ENCODE peak calls at places on chromosomes 1 and 21, in ten cellular contexts. A is esophagus muscularis mucosa, O is choroid plexus epithelial cell, Y is fibroblast of lung, X is IMR-90, B is left ventricle myocardium inferior, L is adrenal gland, D is GM23338, S is lower lobe of right lung, T is cardiac fibroblast. P is an unnamed sample.

GRCh38 chr1:247054992-247055415 is 23.6 kb downstream of the ZNF670 start:
- DNase-seq in T (peak), A (no peak), D (no peak), B (no peak), O (peak), L (no peak), Y (peak), X (peak), S (no peak), P (peak)

GRCh38 chr21:25456672-25457071 is 150.6 kb downstream of the MRPL39 start:
- DNase-seq in L (no peak), T (peak), D (no peak), O (peak), S (no peak), A (no peak), B (no peak), X (peak), Y (peak), P (peak)

GRCh38 chr1:165958306-165958705 is 130.9 kb downstream of the UCK2 start:
- DNase-seq in L (no peak), D (no peak), S (no peak), B (no peak), X (no peak), T (no peak), O (no peak), Y (no peak), A (peak), P (no peak)

GRCh38 chr1:109827466-109827865 is 63.7 kb upstream of the EPS8L3 start:
- DNase-seq in O (no peak), A (no peak), B (no peak), X (no peak), T (no peak), D (no peak), L (peak), Y (no peak), S (no peak), P (peak)

GRCh38 chr1:58434587-58434986 is 111.9 kb downstream of the OMA1 start:
- DNase-seq in S (no peak), X (no peak), L (no peak), A (no peak), B (no peak), O (no peak), T (no peak), Y (no peak), D (no peak), P (no peak)

GRCh38 chr1:29683472-29683871 is 447.1 kb downstream of the PTPRU start:
- DNase-seq in D (no peak), O (no peak), T (no peak), Y (no peak), S (no peak), X (no peak), B (no peak), A (no peak), L (no peak), P (no peak)

GRCh38 chr1:39568208-39568607 is 8.4 kb downstream of the PABPC4 start:
- DNase-seq in A (no peak), X (no peak), L (no peak), O (no peak), B (no peak), T (no peak), Y (no peak), S (no peak), D (no peak), P (no peak)

GRCh38 chr1:221611930-221612777 is 129.7 kb downstream of the DUSP10 start:
- DNase-seq in X (peak), B (peak), T (peak), O (peak), S (no peak), L (peak), Y (peak), A (no peak), D (no peak), P (peak)

GRCh38 chr1:196774195-196774594 is 445 bp upstream of the CFHR3 start:
- DNase-seq in L (no peak), O (no peak), T (no peak), B (no peak), D (no peak), X (no peak), Y (no peak), S (no peak), A (no peak), P (no peak)

GRCh38 chr1:41789616-41790330 is 128.9 kb downstream of the HIVEP3 start:
- DNase-seq in O (no peak), T (no peak), B (no peak), D (no peak), L (no peak), X (no peak), Y (no peak), S (no peak), A (no peak), P (no peak)

GRCh38 chr1:68570859-68571258 is 74.0 kb upstream of the DEPDC1 start:
- DNase-seq in O (peak), S (no peak), X (no peak), B (no peak), D (no peak), T (peak), Y (no peak), L (no peak), A (no peak), P (no peak)

GRCh38 chr1:233113009-233113712 is 162.8 kb downstream of the NTPCR start:
- DNase-seq in D (peak), S (peak), X (peak), O (peak), L (peak), B (peak), Y (peak), T (peak), A (no peak), P (peak)

GRCh38 chr1:218224101-218224500 is 61.0 kb upstream of the RRP15 start:
- DNase-seq in S (no peak), O (no peak), A (no peak), D (no peak), X (no peak), B (no peak), Y (no peak), T (no peak), L (no peak), P (no peak)

GRCh38 chr1:54402896-54403295 is 3.3 kb downstream of the SSBP3 start:
- DNase-seq in X (peak), O (no peak), T (no peak), Y (peak), L (no peak), D (no peak), A (no peak), B (no peak), S (no peak), P (peak)

GRCh38 chr1:231544943-231545592 is 16.6 kb downstream of the TSNAX start:
- DNase-seq in X (no peak), B (no peak), S (no peak), A (no peak), L (no peak), O (no peak), D (no peak), Y (no peak), T (no peak), P (no peak)

GRCh38 chr21:44828362-44829056 is 10.6 kb upstream of the SUMO3 start:
- DNase-seq in Y (no peak), X (no peak), S (no peak), B (no peak), A (no peak), O (no peak), L (no peak), D (no peak), T (no peak), P (no peak)

GRCh38 chr1:32816676-32817158 is 441 bp downstream of the YARS1 start:
- DNase-seq in A (no peak), S (no peak), L (peak), X (peak), Y (peak), O (peak), T (peak), B (no peak), D (peak), P (peak)

GRCh38 chr1:150066838-150067183 is 765 bp upstream of the VPS45 start:
- DNase-seq in S (peak), B (peak), L (peak), A (no peak), T (no peak), O (peak), Y (no peak), D (peak), X (no peak), P (no peak)

GRCh38 chr1:170660281-170660713 is 3.6 kb upstream of the PRRX1 start:
- DNase-seq in D (peak), B (no peak), Y (no peak), T (no peak), S (no peak), O (no peak), A (no peak), L (no peak), X (no peak), P (no peak)

GRCh38 chr1:170663011-170663410 is 920 bp upstream of the PRRX1 start:
- DNase-seq in L (no peak), T (peak), S (no peak), D (peak), O (no peak), Y (peak), A (no peak), B (no peak), X (peak), P (no peak)

GRCh38 chr1:170662561-170662971 is 1.4 kb upstream of the PRRX1 start:
- DNase-seq in O (no peak), L (no peak), B (no peak), Y (no peak), A (no peak), D (no peak), S (no peak), X (peak), T (no peak), P (no peak)

GRCh38 chr1:170660874-170661645 is 2.9 kb upstream of the PRRX1 start:
- DNase-seq in X (peak), A (no peak), D (peak), B (no peak), S (no peak), Y (peak), O (no peak), L (no peak), T (peak), P (no peak)

GRCh38 chr1:170661646-170662411 is 2.1 kb upstream of the PRRX1 start:
- DNase-seq in A (no peak), X (peak), Y (peak), L (no peak), S (no peak), B (no peak), D (peak), O (peak), T (peak), P (no peak)
- H3K4me3 ChIP-seq in A (peak), X (peak), Y (peak), L (no peak), S (peak), B (peak), D (peak), O (peak), T (peak), P (peak)

GRCh38 chr1:156149374-156150106 is 3.8 kb upstream of the SEMA4A start:
- DNase-seq in T (no peak), D (peak), S (no peak), L (no peak), Y (no peak), B (no peak), X (no peak), A (no peak), O (no peak), P (no peak)
- H3K4me3 ChIP-seq in T (no peak), D (peak), S (no peak), L (no peak), Y (no peak), B (no peak), X (no peak), A (no peak), O (no peak), P (no peak)

GRCh38 chr1:23533288-23534130 is 2.5 kb upstream of the E2F2 start:
- DNase-seq in T (no peak), X (no peak), A (no peak), B (no peak), L (no peak), O (no peak), D (no peak), S (no peak), Y (no peak), P (peak)
- H3K4me3 ChIP-seq in T (no peak), X (no peak), A (no peak), B (no peak), L (no peak), O (no peak), D (no peak), S (no peak), Y (no peak), P (no peak)

DNA sequence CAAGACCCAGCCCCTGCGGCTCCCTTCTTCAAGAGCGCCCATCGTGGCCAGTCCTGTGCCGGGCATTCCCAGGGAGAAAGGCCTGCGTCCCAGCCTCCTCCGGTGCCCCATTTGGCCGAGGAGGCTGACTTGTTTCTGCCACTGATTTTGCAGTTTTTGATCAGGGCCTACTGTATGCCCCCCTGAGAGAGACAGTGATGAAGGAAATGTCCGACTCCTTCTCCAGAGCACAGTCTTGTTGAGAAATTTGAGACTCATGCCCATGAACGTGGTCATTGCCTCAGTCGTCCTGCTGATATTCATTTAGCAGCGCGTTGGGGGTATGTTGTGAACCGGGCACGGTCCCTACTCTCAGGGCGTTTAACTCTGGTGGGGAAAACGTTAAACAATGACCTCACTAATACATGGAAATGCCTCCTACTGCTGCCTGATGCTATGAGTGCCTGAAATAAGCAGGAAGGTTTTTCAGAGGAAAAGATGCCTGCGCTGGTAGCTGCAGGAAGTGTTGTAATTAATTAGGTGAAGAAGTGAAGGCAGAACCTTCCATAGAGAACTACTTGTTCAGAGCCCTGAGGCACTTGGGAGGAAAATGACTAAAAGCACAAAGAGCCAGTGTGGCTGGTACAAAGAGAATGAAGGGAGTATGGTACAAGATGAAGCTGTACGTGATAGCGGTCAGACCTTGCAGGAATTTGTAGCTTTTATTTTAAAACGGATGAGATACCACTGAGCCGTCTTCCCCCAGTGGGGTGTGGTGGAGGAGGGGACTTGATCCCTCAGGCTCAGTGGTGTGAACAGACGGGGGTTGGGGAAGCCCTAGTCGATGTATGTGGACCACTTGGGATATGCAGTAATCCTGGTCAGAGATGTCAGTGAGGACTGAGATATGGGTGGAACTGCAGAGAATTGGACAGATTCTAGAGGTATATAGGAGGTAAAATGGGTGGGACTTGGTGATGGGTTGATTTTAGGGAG is 728 bp downstream of the ZCCHC17 start:
- DNase-seq in L (no peak), X (peak), A (no peak), S (no peak), O (peak), Y (peak), T (peak), B (no peak), D (peak), P (peak)
- H3K4me3 ChIP-seq in L (peak), X (peak), A (peak), S (peak), O (peak), Y (peak), T (peak), B (peak), D (peak), P (peak)

DNA sequence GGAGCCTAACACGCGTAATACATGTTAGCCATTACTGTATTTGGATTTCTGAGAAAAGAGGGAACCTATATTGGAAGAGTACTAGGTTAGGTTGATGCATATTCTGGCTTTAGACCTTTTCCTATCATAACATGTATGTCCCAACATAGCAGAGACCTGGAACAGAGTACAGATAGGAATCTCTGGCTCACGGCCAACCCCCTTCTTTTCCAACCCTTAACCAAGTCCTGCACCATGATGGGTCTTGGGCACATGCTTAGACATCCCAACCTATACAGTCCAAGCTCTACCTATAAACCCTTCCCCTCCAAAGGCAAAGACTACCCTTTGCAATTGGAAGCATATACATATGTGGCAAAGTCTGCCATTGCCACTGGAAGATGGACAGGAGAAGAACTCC is 227.9 kb downstream of the TM2D1 start:
- DNase-seq in X (no peak), T (no peak), Y (no peak), O (no peak), S (no peak), B (no peak), A (peak), D (no peak), L (no peak), P (no peak)
- H3K4me3 ChIP-seq in X (no peak), T (no peak), Y (no peak), O (no peak), S (no peak), B (no peak), A (no peak), D (no peak), L (no peak), P (no peak)

GRCh38 chr1:57423135-57424131 is at the start of gene DAB1:
- DNase-seq in L (no peak), Y (peak), D (peak), S (no peak), X (peak), O (peak), A (no peak), T (peak), B (no peak), P (peak)

GRCh38 chr1:57421366-57421765 is 2.5 kb downstream of the DAB1 start:
- DNase-seq in L (no peak), Y (no peak), D (peak), B (no peak), A (no peak), O (no peak), S (no peak), X (no peak), T (no peak), P (no peak)

GRCh38 chr1:57422271-57423134 is 1.4 kb downstream of the DAB1 start:
- DNase-seq in D (peak), T (peak), Y (peak), A (no peak), X (peak), S (no peak), B (peak), L (no peak), O (peak), P (no peak)

DNA sequence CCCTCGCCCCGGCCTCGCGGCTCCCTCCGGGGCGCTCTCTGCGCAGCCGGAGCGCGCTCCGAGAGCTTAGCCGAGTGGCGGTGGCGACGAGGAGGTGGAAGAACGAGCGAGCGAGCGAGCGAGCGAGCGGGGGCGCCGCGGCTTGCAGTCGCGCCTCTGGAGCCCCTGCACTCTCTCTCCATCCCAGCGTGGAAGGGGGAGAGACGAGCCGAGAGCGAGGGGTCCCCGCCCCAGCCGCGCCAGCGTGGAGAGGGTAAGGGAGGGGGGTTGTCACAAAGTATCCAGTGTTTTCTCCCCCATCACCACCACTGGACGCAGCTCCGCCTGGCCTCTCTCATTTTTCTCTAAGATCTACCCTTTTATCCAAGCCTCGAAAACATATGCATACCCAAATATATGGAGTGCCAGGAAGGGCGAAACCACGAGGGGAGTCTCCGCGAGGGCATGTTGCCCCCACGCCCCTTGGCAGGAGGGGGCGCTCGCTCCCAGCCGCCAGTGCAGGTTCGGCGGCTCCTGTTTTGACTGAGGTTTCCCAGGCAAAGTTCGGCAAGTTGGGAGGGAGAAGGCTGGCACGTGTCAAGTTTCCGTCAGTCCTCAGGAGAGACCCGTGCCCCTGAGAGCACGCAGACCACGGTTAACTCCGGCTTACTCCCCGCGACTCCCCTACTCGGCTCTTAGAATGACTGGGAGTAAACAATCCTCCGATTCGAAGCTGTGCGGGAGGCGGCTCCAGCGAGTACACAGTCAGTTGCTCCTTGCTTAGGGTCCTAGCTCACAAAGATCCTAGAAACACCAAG is 569 bp upstream of the DAB1 start:
- DNase-seq in X (peak), B (peak), T (peak), Y (peak), L (no peak), S (no peak), O (peak), A (no peak), D (peak), P (no peak)
- H3K4me3 ChIP-seq in X (peak), B (peak), T (peak), Y (peak), L (no peak), S (no peak), O (peak), A (peak), D (peak), P (peak)

P was measured in mammary epithelial cell.